ENCODE peak calls at places on chromosome X, in six cellular contexts. J is CD4-positive, alpha-beta T cell; O is left ventricle myocardium inferior; M is islet precursor cell; H is LoVo; U is body of pancreas. R is an unnamed sample.

GRCh38 chrX:23926015-23926414 is 18.2 kb downstream of the CXorf58 start:
- DNase-seq in H (no peak), M (no peak), O (no peak), J (no peak), U (no peak), R (no peak)

GRCh38 chrX:153953342-153953830 is 8.9 kb upstream of the RENBP start:
- DNase-seq in H (no peak), J (peak), O (peak), U (peak), M (peak), R (peak)

GRCh38 chrX:12263211-12263610 is 124.9 kb downstream of the FRMPD4 start:
- DNase-seq in H (no peak), M (no peak), U (no peak), O (no peak), J (no peak), R (no peak)

GRCh38 chrX:132077414-132077813 is 50.4 kb downstream of the FRMD7 start:
- DNase-seq in M (no peak), O (no peak), U (no peak), J (no peak), H (no peak), R (no peak)

GRCh38 chrX:100410083-100410590 is at the start of gene PCDH19:
- DNase-seq in M (peak), J (no peak), U (peak), O (peak), H (no peak), R (peak)

GRCh38 chrX:2627272-2627867 is 63.7 kb upstream of the CD99 start:
- DNase-seq in M (peak), O (no peak), U (peak), J (no peak), H (no peak), R (peak)

GRCh38 chrX:19725545-19726102 is 161.8 kb downstream of the SH3KBP1 start:
- DNase-seq in M (no peak), H (no peak), O (no peak), U (no peak), J (no peak), R (no peak)

GRCh38 chrX:55111578-55112254 is 22.9 kb downstream of the PAGE2 start:
- DNase-seq in H (no peak), U (no peak), J (no peak), O (no peak), M (no peak), R (no peak)

GRCh38 chrX:111736571-111736970 is 55.6 kb downstream of the ALG13 start:
- DNase-seq in H (no peak), M (no peak), O (no peak), U (peak), J (no peak), R (no peak)

GRCh38 chrX:12610079-12610478 is 181.1 kb upstream of the PRPS2 start:
- DNase-seq in H (no peak), J (no peak), U (no peak), M (no peak), O (no peak), R (no peak)

GRCh38 chrX:46665232-46666162 is 91.9 kb downstream of the CHST7 start:
- DNase-seq in M (no peak), H (no peak), U (no peak), O (no peak), J (no peak), R (no peak)